ENCODE peak calls at places on chromosomes 13 and 19, in ten cellular contexts. D, R, L, I, Z, T, P, Y, C and G are unnamed samples.

GRCh38 chr13:75968103-75968838 is 332.1 kb downstream of the LMO7 start:
- DNase-seq in R (no peak), I (no peak), P (no peak), Y (no peak), D (no peak), L (no peak), Z (no peak), T (no peak), C (no peak), G (no peak)

GRCh38 chr19:3176715-3177501 is 1.7 kb upstream of the S1PR4 start:
- DNase-seq in P (peak), C (no peak), L (no peak), T (peak), R (peak), Z (peak), Y (peak), D (no peak), I (peak), G (no peak)

GRCh38 chr19:14479985-14480694 is 5.0 kb upstream of the PTGER1 start:
- DNase-seq in T (peak), Z (no peak), I (peak), L (no peak), C (peak), P (no peak), D (no peak), Y (peak), R (peak), G (no peak)

GRCh38 chr19:28582807-28583206 is 630.1 kb downstream of the UQCRFS1 start:
- DNase-seq in Y (no peak), D (no peak), R (no peak), I (no peak), L (no peak), P (no peak), Z (no peak), T (no peak), C (no peak), G (no peak)

GRCh38 chr19:39765091-39766076 is 13.3 kb upstream of the LEUTX start:
- DNase-seq in L (no peak), P (no peak), Z (no peak), C (no peak), T (peak), D (peak), Y (peak), R (peak), I (no peak), G (peak)

GRCh38 chr13:48043789-48044503 is 6.4 kb downstream of the NUDT15 start:
- DNase-seq in L (no peak), C (no peak), P (no peak), D (no peak), T (no peak), Z (peak), I (no peak), R (peak), Y (no peak), G (no peak)

GRCh38 chr19:46718157-46718933 is 1.4 kb upstream of the PRKD2 start:
- DNase-seq in C (peak), P (no peak), R (no peak), Z (no peak), I (peak), L (peak), Y (peak), D (peak), T (no peak), G (no peak)

GRCh38 chr19:10339380-10339960 is at the start of gene ICAM3:
- DNase-seq in C (peak), T (no peak), D (peak), Z (no peak), L (peak), R (no peak), Y (peak), P (no peak), I (peak), G (no peak)

GRCh38 chr13:34853161-34853560 is 88.9 kb upstream of the NBEA start:
- DNase-seq in Z (no peak), L (no peak), C (no peak), D (no peak), T (no peak), I (no peak), Y (no peak), P (no peak), R (no peak), G (no peak)

GRCh38 chr19:34324320-34324719 is 40.7 kb upstream of the GPI start:
- DNase-seq in Y (no peak), L (no peak), D (no peak), T (no peak), R (no peak), I (no peak), C (no peak), Z (no peak), P (no peak), G (no peak)

GRCh38 chr19:56622374-56622773 is 20.6 kb upstream of the SMIM17 start:
- DNase-seq in Y (no peak), D (no peak), I (no peak), C (no peak), R (no peak), Z (no peak), P (no peak), L (no peak), T (no peak), G (no peak)

GRCh38 chr13:53064721-53065120 is 36.1 kb downstream of the OLFM4 start:
- DNase-seq in I (no peak), L (no peak), D (peak), T (no peak), R (no peak), P (no peak), C (no peak), Z (no peak), Y (no peak), G (no peak)

GRCh38 chr19:46546194-46546896 is 50.7 kb upstream of the PNMA8B start:
- DNase-seq in D (peak), R (no peak), Y (peak), C (no peak), I (no peak), T (peak), Z (no peak), L (no peak), P (peak), G (no peak)

GRCh38 chr19:51808333-51808986 is 13.5 kb downstream of the FPR3 start:
- DNase-seq in Z (no peak), R (peak), D (no peak), I (no peak), L (no peak), T (no peak), Y (no peak), C (no peak), P (no peak), G (no peak)